ENCODE peak calls at places on chromosomes 2 and 18, in nine cellular contexts. J is EH; Q is HL-60; W is stimulated activated CD8-positive, alpha-beta memory T cell treated with anti-CD3 and anti-CD28 coated beads, Interleukin-7, amount 100 ng/mL, for 4 hours; P is activated T-helper 9 cell treated with anti-CD3 and anti-CD28 coated beads, Interleukin-2, amount 50 U/mL, for 16 hours; I is Calu3; N is sciatic nerve; F is effector memory CD4-positive, alpha-beta T cell; H is NCI-H69. E is an unnamed sample.

GRCh38 chr2:120617055-120617454 is 118.6 kb upstream of the GLI2 start:
- DNase-seq in P (no peak), I (no peak), N (no peak), H (no peak), J (peak), W (no peak), Q (no peak), F (no peak), E (no peak)

GRCh38 chr18:59453468-59453961 is 94.5 kb upstream of the LMAN1 start:
- DNase-seq in F (no peak), P (no peak), H (no peak), W (no peak), J (peak), Q (no peak), N (no peak), I (no peak), E (no peak)

GRCh38 chr18:33495278-33495677 is 54.8 kb upstream of the CCDC178 start:
- DNase-seq in H (peak), Q (no peak), J (no peak), N (no peak), W (no peak), I (peak), F (no peak), P (no peak), E (no peak)

GRCh38 chr2:98807221-98807620 is 76.3 kb upstream of the MGAT4A start:
- DNase-seq in I (no peak), P (no peak), J (no peak), F (no peak), H (no peak), W (no peak), Q (no peak), N (no peak), E (no peak)

GRCh38 chr2:81976998-81977397 is 1672.4 kb upstream of the LRRTM1 start:
- DNase-seq in H (no peak), P (no peak), W (no peak), Q (no peak), N (no peak), I (no peak), F (no peak), J (no peak), E (no peak)

GRCh38 chr2:69564604-69565003 is 78.9 kb downstream of the AAK1 start:
- DNase-seq in W (no peak), Q (no peak), N (no peak), H (no peak), P (no peak), I (no peak), J (no peak), F (no peak), E (no peak)

GRCh38 chr2:72765997-72766609 is 59.7 kb downstream of the EXOC6B start:
- DNase-seq in H (no peak), I (no peak), J (peak), W (no peak), F (no peak), Q (no peak), N (no peak), P (no peak), E (no peak)

GRCh38 chr2:118237451-118237850 is 149.2 kb downstream of the INSIG2 start:
- DNase-seq in W (no peak), H (no peak), F (no peak), Q (no peak), P (no peak), J (no peak), N (no peak), I (no peak), E (no peak)

GRCh38 chr2:44740678-44741077 is 200.8 kb upstream of the SIX3 start:
- DNase-seq in F (no peak), Q (no peak), I (peak), W (no peak), J (peak), H (no peak), N (no peak), P (no peak), E (no peak)

E was measured in T-helper 17 cell.